ENCODE peak calls at places on chromosome 22, in seven cellular contexts. Y is amniotic stem cell; O is lung microvascular endothelial cell; L is naive thymus-derived CD4-positive, alpha-beta T cell; V is NCI-H510A; U is HAP-1; A is substantia nigra. P is an unnamed sample.

GRCh38 chr22:35567794-35568193 is 27.2 kb downstream of the RASD2 start:
- DNase-seq in Y (no peak), O (no peak), L (no peak), V (no peak), U (no peak), A (no peak), P (no peak)

GRCh38 chr22:42116848-42117424 is 13.7 kb downstream of the CYP2D6 start:
- DNase-seq in Y (no peak), O (peak; percentile 19), L (no peak), V (no peak), U (no peak), A (no peak), P (no peak)

GRCh38 chr22:49925525-49926128 is 7.2 kb downstream of the CRELD2 start:
- DNase-seq in Y (no peak), O (no peak), L (peak; percentile 77), V (no peak), U (no peak), A (no peak), P (no peak)

GRCh38 chr22:47564651-47565050 is 802.2 kb downstream of the TBC1D22A start:
- DNase-seq in Y (no peak), O (no peak), L (no peak), V (peak; percentile 61), U (no peak), A (no peak), P (no peak)

GRCh38 chr22:33389927-33390326 is 331.7 kb upstream of the SYN3 start:
- DNase-seq in Y (no peak), O (no peak), L (no peak), V (no peak), U (no peak), A (no peak), P (no peak)

GRCh38 chr22:17831527-17832251 is 57.4 kb upstream of the BID start:
- DNase-seq in Y (no peak), O (no peak), L (no peak), V (no peak), U (no peak), A (no peak), P (no peak)

GRCh38 chr22:28410050-28410816 is 269.4 kb downstream of the TTC28 start:
- DNase-seq in Y (no peak), O (peak; percentile 51), L (no peak), V (no peak), U (no peak), A (no peak), P (no peak)

GRCh38 chr22:46295277-46295971 is 1.2 kb upstream of the GTSE1 start:
- DNase-seq in Y (no peak), O (no peak), L (no peak), V (no peak), U (no peak), A (no peak), P (no peak)

GRCh38 chr22:46079861-46080821 is 70.2 kb upstream of the PPARA start:
- DNase-seq in Y (no peak), O (peak; percentile 79), L (no peak), V (no peak), U (no peak), A (peak; percentile 90), P (peak; percentile 60)

GRCh38 chr22:25437414-25438160 is 126.9 kb upstream of the GRK3 start:
- DNase-seq in Y (no peak), O (no peak), L (no peak), V (no peak), U (no peak), A (no peak), P (no peak)

GRCh38 chr22:39518996-39519680 is 1.2 kb upstream of the ATF4 start:
- DNase-seq in Y (peak; percentile 39), O (no peak), L (no peak), V (no peak), U (no peak), A (no peak), P (no peak)

GRCh38 chr22:49132009-49132408 is 695.7 kb downstream of the BRD1 start:
- DNase-seq in Y (no peak), O (no peak), L (no peak), V (peak; percentile 75), U (no peak), A (no peak), P (no peak)

GRCh38 chr22:28548411-28548810 is 131.2 kb downstream of the TTC28 start:
- DNase-seq in Y (no peak), O (no peak), L (no peak), V (no peak), U (no peak), A (peak; percentile 6), P (no peak)

GRCh38 chr22:29633514-29634312 is 30.3 kb downstream of the NF2 start:
- DNase-seq in Y (no peak), O (peak; percentile 85), L (no peak), V (no peak), U (no peak), A (no peak), P (no peak)

GRCh38 chr22:39308614-39309363 is 10.6 kb downstream of the RPL3 start:
- DNase-seq in Y (peak; percentile 92), O (peak; percentile 95), L (no peak), V (no peak), U (no peak), A (peak; percentile 19), P (peak; percentile 67)

GRCh38 chr22:31106651-31107205 is 640 bp downstream of the SELENOM start:
- DNase-seq in Y (no peak), O (peak; percentile 49), L (no peak), V (no peak), U (no peak), A (no peak), P (no peak)

GRCh38 chr22:37818397-37819099 is 4.6 kb upstream of the GALR3 start:
- DNase-seq in Y (no peak), O (peak; percentile 70), L (peak; percentile 26), V (no peak), U (no peak), A (peak; percentile 60), P (no peak)

GRCh38 chr22:38083931-38084631 is at the start of gene SLC16A8:
- DNase-seq in Y (no peak), O (no peak), L (no peak), V (no peak), U (peak; percentile 12), A (no peak), P (no peak)

GRCh38 chr22:36253523-36254490 is 874 bp downstream of the APOL1 start:
- DNase-seq in Y (no peak), O (peak; percentile 26), L (no peak), V (no peak), U (no peak), A (no peak), P (no peak)

GRCh38 chr22:30286813-30287625 is 2.3 kb downstream of the CASTOR1 start:
- DNase-seq in Y (no peak), O (peak; percentile 65), L (peak; percentile 71), V (no peak), U (peak; percentile 29), A (peak; percentile 70), P (no peak)

GRCh38 chr22:27827586-27828213 is 26.1 kb upstream of the MN1 start:
- DNase-seq in Y (no peak), O (no peak), L (no peak), V (no peak), U (no peak), A (no peak), P (no peak)

GRCh38 chr22:32073823-32074380 is 30.8 kb downstream of the SLC5A1 start:
- DNase-seq in Y (no peak), O (no peak), L (no peak), V (no peak), U (no peak), A (no peak), P (no peak)

GRCh38 chr22:19175602-19176174 is 2.8 kb downstream of the SLC25A1 start:
- DNase-seq in Y (no peak), O (no peak), L (no peak), V (no peak), U (no peak), A (no peak), P (no peak)

GRCh38 chr22:49035818-49036457 is 791.7 kb downstream of the BRD1 start:
- DNase-seq in Y (no peak), O (no peak), L (no peak), V (no peak), U (no peak), A (no peak), P (no peak)

GRCh38 chr22:20420157-20420842 is 17.3 kb downstream of the SCARF2 start:
- DNase-seq in Y (no peak), O (no peak), L (no peak), V (no peak), U (no peak), A (no peak), P (no peak)

GRCh38 chr22:34379825-34380224 is 459.5 kb upstream of the LARGE1 start:
- DNase-seq in Y (no peak), O (no peak), L (no peak), V (no peak), U (no peak), A (no peak), P (no peak)

GRCh38 chr22:17922925-17923898 is 101.1 kb downstream of the MICAL3 start:
- DNase-seq in Y (peak; percentile 35), O (peak; percentile 56), L (no peak), V (no peak), U (no peak), A (no peak), P (no peak)

GRCh38 chr22:48592488-48592887 is 1235.2 kb downstream of the BRD1 start:
- DNase-seq in Y (no peak), O (no peak), L (no peak), V (no peak), U (no peak), A (no peak), P (no peak)

GRCh38 chr22:31049815-31050420 is 31.2 kb upstream of the SMTN start:
- DNase-seq in Y (no peak), O (peak; percentile 60), L (no peak), V (no peak), U (no peak), A (no peak), P (no peak)

GRCh38 chr22:46609724-46610161 is 10.4 kb upstream of the GRAMD4 start:
- DNase-seq in Y (no peak), O (no peak), L (no peak), V (no peak), U (no peak), A (no peak), P (no peak)

GRCh38 chr22:27347951-27348350 is 453.6 kb downstream of the MN1 start:
- DNase-seq in Y (no peak), O (no peak), L (no peak), V (no peak), U (no peak), A (no peak), P (no peak)

GRCh38 chr22:27988704-27989103 is 69.6 kb upstream of the PITPNB start:
- DNase-seq in Y (no peak), O (no peak), L (no peak), V (no peak), U (no peak), A (no peak), P (no peak)

GRCh38 chr22:48605856-48606255 is 1221.8 kb downstream of the BRD1 start:
- DNase-seq in Y (no peak), O (no peak), L (no peak), V (peak; percentile 59), U (no peak), A (no peak), P (no peak)

GRCh38 chr22:31272522-31273446 is 19.5 kb downstream of the PIK3IP1 start:
- DNase-seq in Y (peak; percentile 32), O (peak; percentile 75), L (no peak), V (no peak), U (peak; percentile 60), A (peak; percentile 52), P (no peak)

GRCh38 chr22:43293259-43293658 is 49.9 kb downstream of the SCUBE1 start:
- DNase-seq in Y (no peak), O (no peak), L (no peak), V (no peak), U (no peak), A (no peak), P (no peak)